ENCODE peak calls at places on chromosomes 7 and 10, in five cellular contexts. T is uterus, D is dorsolateral prefrontal cortex, C is sigmoid colon, P is suprapubic skin. I is an unnamed sample.

GRCh38 chr7:41156268-41156667 is 546.6 kb downstream of the INHBA start:
- DNase-seq in T (no peak), D (no peak), C (no peak), P (no peak), I (no peak)

GRCh38 chr10:119644215-119644826 is 6.9 kb upstream of the BAG3 start:
- DNase-seq in T (no peak), D (no peak), C (no peak), P (no peak), I (no peak)

GRCh38 chr7:134905375-134905774 is 80.9 kb upstream of the AGBL3 start:
- DNase-seq in T (peak), D (no peak), C (peak), P (no peak), I (peak)

GRCh38 chr10:24047201-24047600 is 161.7 kb upstream of the KIAA1217 start:
- DNase-seq in T (no peak), D (no peak), C (no peak), P (no peak), I (no peak)

GRCh38 chr10:335151-335800 is 200.0 kb downstream of the ZMYND11 start:
- DNase-seq in T (no peak), D (no peak), C (no peak), P (no peak), I (no peak)

GRCh38 chr10:110600487-110601101 is 33.1 kb downstream of the SMC3 start:
- DNase-seq in T (no peak), D (no peak), C (no peak), P (no peak), I (peak)

GRCh38 chr7:151796091-151796870 is 80.6 kb downstream of the PRKAG2 start:
- DNase-seq in T (no peak), D (peak), C (peak), P (peak), I (no peak)

GRCh38 chr10:58513189-58514101 is 773 bp downstream of the BICC1 start:
- DNase-seq in T (peak), D (peak), C (peak), P (peak), I (peak)

GRCh38 chr7:140035400-140036223 is 27.1 kb downstream of the PARP12 start:
- DNase-seq in T (no peak), D (no peak), C (no peak), P (no peak), I (peak)

GRCh38 chr10:104622598-104623209 is 18.4 kb upstream of the SORCS3 start:
- DNase-seq in T (no peak), D (no peak), C (no peak), P (no peak), I (no peak)

GRCh38 chr10:35882422-35883150 is 240.5 kb upstream of the FZD8 start:
- DNase-seq in T (no peak), D (no peak), C (no peak), P (no peak), I (no peak)

GRCh38 chr7:15228891-15229290 is 326.3 kb upstream of the DGKB start:
- DNase-seq in T (no peak), D (no peak), C (no peak), P (no peak), I (no peak)

GRCh38 chr7:1514993-1515392 is 10.8 kb upstream of the INTS1 start:
- DNase-seq in T (no peak), D (no peak), C (no peak), P (no peak), I (no peak)

GRCh38 chr10:62794306-62794705 is 10.2 kb upstream of the ADO start:
- DNase-seq in T (no peak), D (no peak), C (no peak), P (no peak), I (peak)

GRCh38 chr10:93541402-93542357 is 24.8 kb upstream of the FFAR4 start:
- DNase-seq in T (no peak), D (no peak), C (peak), P (no peak), I (no peak)

GRCh38 chr10:117734626-117735405 is 192.3 kb downstream of the EMX2 start:
- DNase-seq in T (no peak), D (no peak), C (no peak), P (no peak), I (no peak)

GRCh38 chr7:154259396-154259795 is 207.2 kb downstream of the DPP6 start:
- DNase-seq in T (no peak), D (no peak), C (no peak), P (no peak), I (no peak)

GRCh38 chr10:3778708-3779108 is 6.3 kb downstream of the KLF6 start:
- DNase-seq in T (no peak), D (no peak), C (no peak), P (no peak), I (no peak)
- H3K4me3 ChIP-seq in T (no peak), D (no peak), C (peak), P (peak), I (no peak)

GRCh38 chr7:52682993-52683392 is 352.4 kb upstream of the POM121L12 start:
- DNase-seq in T (no peak), D (no peak), C (no peak), P (no peak), I (no peak)
- H3K4me3 ChIP-seq in T (no peak), D (no peak), C (no peak), P (no peak), I (no peak)

GRCh38 chr10:70985824-70986336 is 97.5 kb upstream of the PCBD1 start:
- DNase-seq in T (no peak), D (no peak), C (no peak), P (no peak), I (no peak)
- H3K4me3 ChIP-seq in T (no peak), D (no peak), C (no peak), P (no peak), I (no peak)

GRCh38 chr7:47326808-47327207 is 255.1 kb downstream of the TNS3 start:
- DNase-seq in T (peak), D (no peak), C (peak), P (no peak), I (peak)
- H3K4me3 ChIP-seq in T (no peak), D (peak), C (peak), P (peak), I (no peak)

GRCh38 chr7:75536491-75536890 is 44.4 kb downstream of the SPDYE5 start:
- DNase-seq in T (peak), D (no peak), C (peak), P (peak), I (no peak)

GRCh38 chr7:75536940-75537538 is 44.9 kb downstream of the SPDYE5 start:
- DNase-seq in T (no peak), D (peak), C (peak), P (peak), I (no peak)

GRCh38 chr7:75533926-75534325 is 41.8 kb downstream of the SPDYE5 start:
- DNase-seq in T (no peak), D (peak), C (peak), P (no peak), I (no peak)

GRCh38 chr7:75534727-75535307 is 42.7 kb downstream of the SPDYE5 start:
- DNase-seq in T (no peak), D (no peak), C (no peak), P (no peak), I (peak)

DNA sequence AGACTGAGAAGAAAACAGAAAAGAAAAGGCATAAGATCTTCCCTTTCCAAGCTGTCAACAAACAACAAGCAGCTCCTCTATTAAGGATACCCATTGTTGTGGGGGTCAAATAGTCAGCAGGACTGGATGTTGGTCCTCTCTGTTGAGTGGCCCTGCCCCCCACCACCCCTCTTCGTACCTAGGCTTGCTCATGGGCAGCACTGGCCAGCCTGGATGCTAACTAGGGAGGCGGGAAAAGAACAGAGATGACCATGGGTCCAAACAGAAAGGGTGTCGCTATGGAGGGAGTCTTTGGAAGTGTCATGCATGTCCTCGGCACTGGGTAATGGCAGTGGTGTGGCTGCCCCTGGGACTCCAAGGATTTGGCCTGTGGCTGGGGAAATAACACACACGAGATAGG is 45.6 kb downstream of the SPDYE5 start:
- DNase-seq in T (no peak), D (peak), C (peak), P (peak), I (no peak)
- H3K4me3 ChIP-seq in T (no peak), D (no peak), C (no peak), P (no peak), I (no peak)

DNA sequence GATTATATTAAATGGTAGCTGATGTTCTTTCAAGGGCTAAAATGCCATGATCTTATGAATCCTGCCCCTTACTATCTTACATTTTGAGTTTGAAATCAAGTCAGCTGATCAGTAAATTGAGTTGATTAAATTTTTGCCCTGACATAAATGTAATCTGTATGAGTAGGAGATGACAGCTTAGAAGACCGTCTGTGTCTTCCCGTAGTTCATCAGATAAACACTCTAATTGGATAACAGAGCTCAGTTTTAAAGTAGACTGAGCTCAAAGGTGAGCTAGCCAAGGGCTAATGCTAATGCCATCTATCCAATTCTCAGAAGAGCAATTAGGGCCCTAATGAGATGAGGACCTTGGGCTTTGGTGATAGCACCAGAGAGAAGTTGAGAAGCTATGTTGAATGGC is 82.9 kb downstream of the LRRC4 start:
- DNase-seq in T (no peak), D (no peak), C (no peak), P (no peak), I (no peak)
- H3K4me3 ChIP-seq in T (no peak), D (no peak), C (no peak), P (no peak), I (no peak)

GRCh38 chr10:6071181-6072175 is 9.3 kb upstream of the IL2RA start:
- DNase-seq in T (no peak), D (no peak), C (no peak), P (no peak), I (no peak)

GRCh38 chr10:6074489-6075301 is 12.5 kb upstream of the IL2RA start:
- DNase-seq in T (peak), D (no peak), C (no peak), P (no peak), I (no peak)

GRCh38 chr10:6070647-6071046 is 8.5 kb upstream of the IL2RA start:
- DNase-seq in T (no peak), D (no peak), C (no peak), P (no peak), I (no peak)

GRCh38 chr10:6069101-6069931 is 7.1 kb upstream of the IL2RA start:
- DNase-seq in T (no peak), D (no peak), C (peak), P (peak), I (no peak)

GRCh38 chr10:6072215-6072941 is 10.2 kb upstream of the IL2RA start:
- DNase-seq in T (no peak), D (no peak), C (no peak), P (no peak), I (no peak)
- H3K4me3 ChIP-seq in T (no peak), D (no peak), C (no peak), P (no peak), I (no peak)

GRCh38 chr7:100220833-100221718 is 1.3 kb downstream of the PVRIG start:
- DNase-seq in T (no peak), D (no peak), C (no peak), P (no peak), I (no peak)

GRCh38 chr7:100222445-100223132 is 2.8 kb downstream of the PVRIG start:
- DNase-seq in T (no peak), D (no peak), C (no peak), P (no peak), I (no peak)

GRCh38 chr7:100219271-100219737 is 445 bp upstream of the PVRIG start:
- DNase-seq in T (no peak), D (no peak), C (peak), P (no peak), I (no peak)

GRCh38 chr7:100221767-100222444 is 2.2 kb downstream of the PVRIG start:
- DNase-seq in T (no peak), D (no peak), C (no peak), P (no peak), I (no peak)
- H3K4me3 ChIP-seq in T (no peak), D (no peak), C (no peak), P (no peak), I (no peak)

GRCh38 chr7:94228678-94229077 is 166.0 kb upstream of the COL1A2 start:
- DNase-seq in T (no peak), D (no peak), C (no peak), P (no peak), I (no peak)

GRCh38 chr7:94228223-94228622 is 166.5 kb upstream of the COL1A2 start:
- DNase-seq in T (no peak), D (no peak), C (no peak), P (no peak), I (no peak)

GRCh38 chr7:94222516-94222915 is 172.2 kb upstream of the COL1A2 start:
- DNase-seq in T (no peak), D (no peak), C (no peak), P (no peak), I (no peak)

DNA sequence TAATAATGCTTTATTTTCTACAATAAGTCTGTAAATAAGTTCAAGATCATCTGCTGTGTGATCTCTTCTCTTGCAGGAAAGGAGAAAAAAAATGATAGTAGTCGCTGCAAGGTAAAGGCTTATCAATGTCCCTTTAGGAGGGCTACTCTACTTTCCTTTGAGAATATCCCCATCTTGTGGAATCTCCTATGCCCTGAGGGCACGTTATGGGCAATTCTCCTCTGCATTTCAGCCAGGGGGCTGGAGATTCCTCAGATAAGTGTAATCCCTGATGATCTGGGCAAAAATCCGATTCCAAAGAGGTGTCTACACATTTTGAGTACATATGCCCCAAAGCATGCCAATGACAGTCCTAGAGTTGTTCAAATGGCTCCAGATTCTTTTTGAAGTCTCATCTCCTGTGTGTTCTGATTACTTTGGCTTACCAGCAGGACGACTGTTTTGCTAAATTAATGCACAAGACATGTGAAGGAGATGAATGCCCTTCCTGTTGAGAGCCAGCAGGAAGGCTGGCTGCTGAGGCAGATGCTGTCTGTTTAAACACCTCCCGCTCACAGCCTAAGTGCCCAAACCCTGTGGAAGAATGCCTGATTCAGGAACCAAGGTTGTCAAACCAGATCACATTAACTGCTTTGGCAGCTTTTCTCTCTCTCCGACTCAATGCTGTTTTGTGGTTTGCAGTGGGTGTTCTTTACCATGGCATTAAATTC is 171.2 kb upstream of the COL1A2 start:
- DNase-seq in T (no peak), D (no peak), C (no peak), P (no peak), I (no peak)
- H3K4me3 ChIP-seq in T (no peak), D (no peak), C (no peak), P (no peak), I (no peak)

DNA sequence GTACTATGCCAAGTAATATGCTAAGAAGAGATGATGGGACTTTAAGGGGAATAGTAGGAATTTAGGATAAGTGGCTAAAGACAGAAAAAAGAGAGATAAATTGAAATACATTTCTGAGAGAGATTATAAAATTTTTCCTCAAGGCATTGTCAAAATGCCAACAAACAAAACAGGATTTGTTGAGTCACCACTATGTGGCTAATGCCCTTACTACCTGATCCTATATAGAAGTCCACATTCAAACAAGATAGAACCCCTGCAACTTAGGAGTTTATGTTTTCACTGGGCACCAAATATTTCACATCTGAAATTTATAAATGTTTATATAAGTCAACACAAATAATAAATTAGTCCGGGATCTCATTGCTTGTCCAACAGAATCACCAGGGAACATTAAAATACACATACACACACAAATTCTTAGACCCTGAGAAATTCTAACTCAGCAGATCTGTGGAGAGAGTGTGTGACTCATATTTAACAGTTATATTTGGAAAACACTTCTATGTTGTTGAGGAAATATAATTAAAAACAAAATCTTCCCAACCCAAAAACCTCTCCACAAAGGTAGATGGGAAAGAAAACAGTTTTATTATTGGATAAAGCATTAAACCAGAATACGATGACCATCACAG is 154.3 kb downstream of the PPP1R3A start:
- DNase-seq in T (no peak), D (no peak), C (no peak), P (no peak), I (no peak)
- H3K4me3 ChIP-seq in T (no peak), D (no peak), C (no peak), P (no peak), I (no peak)